ENCODE peak calls at places on chromosomes 12 and 14, in ten cellular contexts. H, K, N, T, J, O, Q, G, F and U are unnamed samples.
A peak's percentile ranks its signal among the peaks of the same experiment; 100 is the strongest.

GRCh38 chr14:86196476-86196875 is 666.5 kb downstream of the FLRT2 start:
- DNase-seq in H (peak; percentile 9), K (no peak), N (no peak), T (no peak), J (no peak), O (peak; percentile 0), Q (no peak), G (no peak), F (no peak), U (no peak)

GRCh38 chr12:94225924-94226630 is 77.7 kb downstream of the PLXNC1 start:
- DNase-seq in H (no peak), K (no peak), N (no peak), T (no peak), J (no peak), O (no peak), Q (no peak), G (no peak), F (no peak), U (no peak)

GRCh38 chr12:54650409-54650808 is 2.2 kb upstream of the DCD start:
- DNase-seq in H (no peak), K (no peak), N (no peak), T (no peak), J (no peak), O (no peak), Q (no peak), G (no peak), F (no peak), U (no peak)

GRCh38 chr12:123726244-123726643 is 14.1 kb downstream of the ATP6V0A2 start:
- DNase-seq in H (no peak), K (no peak), N (no peak), T (no peak), J (no peak), O (no peak), Q (no peak), G (no peak), F (no peak), U (no peak)

GRCh38 chr14:61695695-61696527 is 598 bp downstream of the HIF1A start:
- DNase-seq in H (peak; percentile 81), K (peak; percentile 72), N (peak; percentile 9), T (peak; percentile 42), J (no peak), O (peak; percentile 85), Q (peak; percentile 43), G (peak; percentile 56), F (peak; percentile 64), U (peak; percentile 68)

GRCh38 chr12:49540229-49541139 is 1.7 kb downstream of the KCNH3 start:
- DNase-seq in H (no peak), K (no peak), N (no peak), T (no peak), J (no peak), O (no peak), Q (no peak), G (no peak), F (no peak), U (no peak)

GRCh38 chr14:102028733-102029132 is 58.1 kb downstream of the HSP90AA1 start:
- DNase-seq in H (peak; percentile 58), K (no peak), N (no peak), T (peak; percentile 91), J (peak; percentile 43), O (no peak), Q (no peak), G (no peak), F (no peak), U (no peak)

GRCh38 chr14:92308676-92309075 is 14.3 kb upstream of the SLC24A4 start:
- DNase-seq in H (no peak), K (no peak), N (no peak), T (no peak), J (no peak), O (peak; percentile 3), Q (no peak), G (no peak), F (no peak), U (no peak)

GRCh38 chr12:80648866-80649265 is 58.6 kb upstream of the MYF6 start:
- DNase-seq in H (no peak), K (no peak), N (no peak), T (no peak), J (peak; percentile 21), O (peak; percentile 24), Q (no peak), G (no peak), F (no peak), U (no peak)

GRCh38 chr14:20657216-20658211 is 16.0 kb upstream of the OR6S1 start:
- DNase-seq in H (peak; percentile 70), K (no peak), N (no peak), T (peak; percentile 21), J (no peak), O (no peak), Q (no peak), G (no peak), F (peak; percentile 54), U (no peak)

GRCh38 chr12:24255920-24256635 is 306.6 kb upstream of the SOX5 start:
- DNase-seq in H (no peak), K (no peak), N (no peak), T (no peak), J (no peak), O (no peak), Q (no peak), G (no peak), F (no peak), U (no peak)

GRCh38 chr14:64979336-64980074 is 7.2 kb upstream of the FNTB start:
- DNase-seq in H (peak; percentile 36), K (no peak), N (no peak), T (no peak), J (no peak), O (no peak), Q (no peak), G (no peak), F (no peak), U (no peak)

GRCh38 chr12:107990325-107990724 is 138.8 kb upstream of the WSCD2 start:
- DNase-seq in H (peak; percentile 66), K (peak; percentile 23), N (no peak), T (peak; percentile 6), J (no peak), O (peak; percentile 17), Q (peak; percentile 11), G (peak; percentile 13), F (peak; percentile 48), U (no peak)

GRCh38 chr12:75020068-75020557 is 189.5 kb downstream of the KCNC2 start:
- DNase-seq in H (no peak), K (no peak), N (no peak), T (no peak), J (no peak), O (peak; percentile 3), Q (no peak), G (no peak), F (peak; percentile 1), U (no peak)

DNA sequence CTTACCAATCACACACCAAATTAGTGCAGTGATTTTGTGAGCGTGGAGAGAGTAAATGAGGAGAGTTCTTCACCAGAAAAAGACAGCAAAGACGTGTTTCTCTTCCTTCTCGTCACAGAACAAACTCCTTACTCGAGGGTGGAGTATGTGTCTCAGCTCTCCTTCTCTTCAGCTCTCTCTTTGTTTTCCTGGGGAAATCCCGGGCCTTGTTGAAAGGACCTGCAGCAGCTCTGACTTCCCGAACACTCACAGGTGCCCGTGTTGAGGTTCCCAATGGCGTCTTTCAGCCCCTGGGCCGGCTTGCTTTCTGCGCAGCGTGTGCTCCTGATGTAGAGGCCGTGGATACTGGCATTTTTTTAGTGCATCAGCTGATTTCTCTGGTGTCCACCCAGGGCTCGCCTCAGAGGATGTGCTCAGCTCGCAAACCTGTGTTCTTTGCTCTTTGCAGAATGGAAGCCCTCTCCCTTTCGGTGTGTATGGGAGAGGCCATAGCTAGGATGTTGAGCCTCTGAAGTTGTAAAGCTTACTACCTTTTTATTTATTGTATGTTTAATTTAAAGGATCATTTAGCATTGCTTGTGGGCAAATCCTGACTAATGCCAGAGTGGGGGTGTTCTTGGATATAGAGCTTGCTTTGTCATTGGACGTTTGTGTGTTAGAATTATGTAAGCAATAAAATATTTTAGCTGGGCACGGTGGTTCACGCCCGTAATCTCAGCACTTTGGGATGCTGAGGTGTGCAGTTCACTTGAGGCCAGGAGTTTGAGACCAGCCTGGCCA is 52.9 kb upstream of the MMP17 start:
- DNase-seq in H (no peak), K (no peak), N (no peak), T (no peak), J (no peak), O (no peak), Q (no peak), G (no peak), F (no peak), U (no peak)
- H3K27ac ChIP-seq in H (no peak overlapping the region), K (no peak overlapping the region), N (no peak overlapping the region), T (no peak overlapping the region), J (no peak overlapping the region), O (peak overlapping the region; percentile 16), Q (no peak overlapping the region), G (no peak overlapping the region), F (no peak overlapping the region), U (no peak overlapping the region)

GRCh38 chr12:10904686-10905085 is 4.7 kb downstream of the TAS2R13 start:
- DNase-seq in H (no peak), K (no peak), N (no peak), T (no peak), J (no peak), O (no peak), Q (no peak), G (no peak), F (no peak), U (no peak)

GRCh38 chr12:10910380-10910779 is 1.0 kb upstream of the TAS2R13 start:
- DNase-seq in H (no peak), K (no peak), N (no peak), T (no peak), J (no peak), O (no peak), Q (no peak), G (no peak), F (peak; percentile 52), U (no peak)

GRCh38 chr12:10909462-10909861 is at the start of gene TAS2R13:
- DNase-seq in H (no peak), K (no peak), N (no peak), T (no peak), J (no peak), O (no peak), Q (no peak), G (no peak), F (no peak), U (no peak)
- TF ChIP-seq CTCF in H (no peak), K (no peak), N (no peak), T (no peak), J (no peak), O (no peak), Q (no peak), G (no peak), F (no peak), U (no peak)

DNA sequence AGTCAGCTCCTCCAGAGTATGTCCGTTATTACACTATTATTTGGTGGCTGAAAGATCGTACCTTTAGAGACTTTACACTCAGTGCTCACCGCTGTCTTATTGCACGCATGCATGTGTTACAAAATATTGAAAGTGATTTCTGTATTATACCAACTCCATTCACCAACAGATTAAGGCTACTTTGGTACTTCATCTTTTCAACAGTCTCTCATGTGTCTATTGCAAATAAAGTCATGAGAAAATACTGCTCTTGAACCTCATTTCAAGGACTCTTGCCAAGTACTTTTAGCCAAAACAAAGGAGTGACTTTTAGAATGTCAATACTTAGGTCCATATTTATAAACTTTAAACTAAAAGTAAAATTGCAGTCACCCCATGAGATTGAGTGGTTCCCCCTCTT is 503.6 kb downstream of the TMEM121 start:
- DNase-seq in H (no peak), K (no peak), N (no peak), T (no peak), J (no peak), O (no peak), Q (no peak), G (no peak), F (no peak), U (no peak)
- H3K27ac ChIP-seq in H (no peak overlapping the region), K (no peak overlapping the region), N (no peak overlapping the region), T (no peak overlapping the region), J (no peak overlapping the region), O (no peak overlapping the region), Q (no peak overlapping the region), G (no peak overlapping the region), F (no peak overlapping the region), U (no peak overlapping the region)

GRCh38 chr12:117363953-117364486 is 2.6 kb upstream of the NOS1 start:
- DNase-seq in H (no peak), K (no peak), N (no peak), T (no peak), J (no peak), O (no peak), Q (no peak), G (no peak), F (no peak), U (no peak)
- TF ChIP-seq CTCF in H (no peak), K (no peak), N (no peak), T (no peak), J (no peak), O (no peak), Q (no peak), G (no peak), F (no peak), U (no peak)